ENCODE peak calls at places on chromosome 10, in nine cellular contexts. U is astrocyte of the spinal cord, J is RWPE1, X is heart right ventricle, C is body of pancreas, B is A549, H is thoracic aorta, A is fibroblast of the aortic adventitia, I is fibroblast of villous mesenchyme. O is an unnamed sample.
A peak's percentile ranks its signal among the peaks of the same experiment; 100 is the strongest.

GRCh38 chr10:111999205-111999914 is 184.2 kb downstream of the GPAM start:
- DNase-seq in U (no peak), C (no peak), J (no peak), X (no peak), B (no peak), H (no peak), I (no peak), A (no peak), O (no peak)

GRCh38 chr10:103564799-103565365 is 71.4 kb downstream of the NEURL1 start:
- DNase-seq in H (no peak), I (no peak), J (no peak), A (no peak), B (peak; percentile 43), C (peak; percentile 30), U (no peak), X (no peak), O (peak; percentile 69)

GRCh38 chr10:31962826-31963597 is 34.4 kb upstream of the ARHGAP12 start:
- DNase-seq in H (no peak), B (no peak), U (no peak), A (no peak), I (no peak), C (no peak), J (no peak), X (no peak), O (no peak)

GRCh38 chr10:58853668-58854067 is 322.8 kb upstream of the PHYHIPL start:
- DNase-seq in I (no peak), U (no peak), X (peak; percentile 24), A (no peak), C (no peak), H (no peak), B (no peak), J (no peak), O (no peak)

GRCh38 chr10:61898435-61898778 is 3.1 kb upstream of the ARID5B start:
- DNase-seq in C (no peak), H (no peak), A (no peak), X (no peak), I (no peak), B (no peak), U (no peak), J (no peak), O (no peak)

GRCh38 chr10:21002097-21002878 is 105.2 kb upstream of the NEBL start:
- DNase-seq in J (peak; percentile 68), H (no peak), X (no peak), A (peak; percentile 12), U (peak; percentile 91), C (no peak), B (peak; percentile 39), I (peak; percentile 44), O (no peak)

GRCh38 chr10:52314007-52314821 is at the start of gene DKK1:
- DNase-seq in X (peak; percentile 25), U (peak; percentile 82), B (peak; percentile 95), C (peak; percentile 53), J (peak; percentile 81), I (peak; percentile 84), A (peak; percentile 80), H (no peak), O (peak; percentile 80)

GRCh38 chr10:49741108-49741995 is 20.8 kb downstream of the OGDHL start:
- DNase-seq in X (no peak), U (no peak), B (peak; percentile 20), J (no peak), C (no peak), A (peak; percentile 1), H (no peak), I (no peak), O (no peak)

GRCh38 chr10:94093286-94093905 is 99.7 kb downstream of the PLCE1 start:
- DNase-seq in I (no peak), A (no peak), X (no peak), H (no peak), C (no peak), B (no peak), U (no peak), J (no peak), O (no peak)

GRCh38 chr10:11655839-11656238 is 44.4 kb upstream of the USP6NL start:
- DNase-seq in B (no peak), H (no peak), J (no peak), U (peak; percentile 49), X (no peak), C (no peak), A (no peak), I (no peak), O (no peak)

GRCh38 chr10:108180883-108181282 is 1016.4 kb upstream of the SORCS1 start:
- DNase-seq in I (peak; percentile 12), H (no peak), B (no peak), U (peak; percentile 1), X (no peak), C (no peak), J (no peak), A (no peak), O (no peak)

GRCh38 chr10:101772017-101772894 is 3.7 kb downstream of the FGF8 start:
- DNase-seq in U (no peak), J (no peak), H (no peak), X (no peak), I (no peak), B (no peak), C (no peak), A (no peak), O (no peak)

GRCh38 chr10:102453502-102453901 is 2.2 kb upstream of the C10orf95 start:
- DNase-seq in C (no peak), I (peak; percentile 59), H (no peak), A (no peak), X (no peak), J (no peak), U (no peak), B (no peak), O (no peak)

GRCh38 chr10:102775973-102776669 is 32.4 kb downstream of the WBP1L start:
- DNase-seq in X (peak; percentile 95), B (no peak), U (peak; percentile 95), J (peak; percentile 51), I (peak; percentile 94), H (peak; percentile 82), A (peak; percentile 91), C (peak; percentile 69), O (peak; percentile 41)

GRCh38 chr10:110500515-110500905 is 2.8 kb downstream of the DUSP5 start:
- DNase-seq in B (peak; percentile 45), I (peak; percentile 87), X (peak; percentile 67), C (no peak), J (peak; percentile 79), A (peak; percentile 77), H (no peak), U (peak; percentile 76), O (no peak)

GRCh38 chr10:14056545-14057332 is 274.0 kb downstream of the FRMD4A start:
- DNase-seq in U (peak; percentile 76), X (no peak), J (no peak), H (no peak), B (no peak), A (peak; percentile 91), C (no peak), I (peak; percentile 96), O (no peak)

GRCh38 chr10:48235501-48235900 is 39.0 kb downstream of the FRMPD2 start:
- DNase-seq in B (no peak), J (no peak), U (no peak), I (no peak), C (no peak), H (no peak), A (no peak), X (no peak), O (no peak)

GRCh38 chr10:70378122-70378521 is 4.3 kb downstream of the LRRC20 start:
- DNase-seq in X (no peak), A (peak; percentile 78), J (peak; percentile 90), H (no peak), C (peak; percentile 53), B (peak; percentile 81), U (peak; percentile 88), I (peak; percentile 95), O (no peak)

GRCh38 chr10:69749180-69750010 is 52.3 kb upstream of the COL13A1 start:
- DNase-seq in U (peak; percentile 31), J (no peak), I (no peak), C (no peak), B (no peak), H (no peak), A (peak; percentile 28), X (no peak), O (no peak)

GRCh38 chr10:7513936-7514335 is 103.1 kb upstream of the SFMBT2 start:
- DNase-seq in U (no peak), X (no peak), H (no peak), I (no peak), C (no peak), B (no peak), A (no peak), J (no peak), O (no peak)
- TF ChIP-seq CTCF in U (no peak), X (no peak), H (no peak), I (no peak), C (no peak), B (no peak), A (no peak), J (no peak), O (no peak)

DNA sequence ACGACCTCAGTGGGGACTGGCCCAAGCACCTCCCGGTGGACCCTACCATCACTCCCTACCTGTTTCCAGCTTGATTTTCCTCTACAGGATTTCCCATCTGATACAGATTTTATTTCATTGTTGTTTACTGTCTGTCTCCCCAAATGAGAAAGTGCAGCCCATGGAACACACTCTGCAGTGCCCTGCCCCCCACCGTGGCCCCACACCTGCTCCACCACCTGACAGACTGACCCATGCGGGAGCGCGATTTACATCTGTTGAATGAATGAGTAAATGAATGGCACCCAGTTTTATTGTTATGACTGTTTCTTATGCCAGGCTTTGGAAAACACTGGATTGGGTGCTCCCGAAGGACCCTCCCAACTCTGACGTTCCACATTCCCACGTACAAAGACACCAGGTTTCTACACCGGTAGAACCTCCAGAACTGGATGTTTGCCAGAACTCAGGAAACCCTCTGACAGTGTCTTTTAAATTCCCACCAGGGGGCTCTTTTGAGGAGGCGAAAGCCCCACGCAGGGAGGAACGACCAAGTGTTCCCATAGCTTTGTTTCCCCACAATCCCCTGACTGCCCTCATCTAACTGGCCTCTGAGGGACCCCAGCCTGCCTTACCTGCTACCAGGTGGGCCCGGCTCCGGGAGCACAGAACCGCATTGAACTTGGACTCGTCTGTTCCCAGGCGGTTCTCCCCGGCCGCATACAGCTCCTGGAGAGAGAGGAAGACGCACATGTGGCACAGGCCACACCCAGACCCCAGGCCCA is 29.0 kb downstream of the PLAC9 start:
- DNase-seq in B (peak; percentile 40), U (no peak), J (no peak), I (peak; percentile 27), C (no peak), H (no peak), A (no peak), X (no peak), O (peak; percentile 21)
- TF ChIP-seq CTCF in B (no peak), U (peak; percentile 37), J (no peak), I (peak; percentile 38), C (no peak), H (no peak), A (no peak), X (no peak), O (peak; percentile 35)

GRCh38 chr10:53808677-53809076 is 992.4 kb downstream of the PCDH15 start:
- DNase-seq in J (no peak), B (no peak), C (no peak), X (no peak), U (no peak), I (no peak), H (no peak), A (no peak), O (no peak)
- TF ChIP-seq CTCF in J (no peak), B (no peak), C (no peak), X (no peak), U (no peak), I (no peak), H (no peak), A (no peak), O (no peak)

DNA sequence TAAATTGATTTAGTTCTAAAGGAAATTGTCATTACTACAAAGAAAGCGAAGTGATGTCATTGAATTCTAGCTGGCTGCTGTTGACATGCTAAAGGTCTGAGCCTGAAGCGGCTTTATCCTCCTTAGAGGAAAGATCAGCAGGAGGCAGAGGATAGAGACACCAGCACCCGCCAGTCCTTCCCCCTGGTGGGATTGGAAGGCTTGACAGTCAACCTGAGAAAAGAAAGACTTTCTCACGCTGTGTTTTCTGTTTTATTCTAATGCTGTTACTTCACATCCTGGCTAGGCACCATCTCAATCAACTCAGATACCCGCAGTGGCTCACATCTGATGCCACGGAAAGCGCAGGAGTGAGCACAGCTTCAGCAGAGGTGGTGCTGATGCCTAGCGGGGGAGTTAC is 5.5 kb downstream of the HABP2 start:
- DNase-seq in B (no peak), J (no peak), I (no peak), A (no peak), X (no peak), U (no peak), H (no peak), C (no peak), O (peak; percentile 18)
- TF ChIP-seq CTCF in B (no peak), J (no peak), I (no peak), A (no peak), X (no peak), U (no peak), H (no peak), C (no peak), O (no peak)

O was measured in endothelial cell.